ENCODE peak calls at places on chromosomes 4 and X, in six cellular contexts. J is Calu3; G is HCT116; H is CD8-positive, alpha-beta T cell; D is upper lobe of left lung; W is fibroblast of villous mesenchyme. Y is an unnamed sample.

GRCh38 chr4:53010320-53010719 is 148.2 kb downstream of the RASL11B start:
- DNase-seq in W (peak), H (no peak), J (no peak), G (no peak), D (no peak), Y (no peak)

GRCh38 chr4:98571161-98571786 is 87.1 kb downstream of the TSPAN5 start:
- DNase-seq in H (no peak), D (no peak), W (no peak), G (no peak), J (no peak), Y (no peak)

GRCh38 chr4:8762356-8762755 is 109.3 kb downstream of the HMX1 start:
- DNase-seq in H (no peak), D (no peak), W (no peak), J (no peak), G (no peak), Y (peak)

GRCh38 chrX:27675493-27675892 is 85.3 kb downstream of the DCAF8L2 start:
- DNase-seq in W (no peak), D (no peak), H (no peak), J (no peak), G (no peak), Y (no peak)

GRCh38 chrX:63511361-63511760 is 160.2 kb upstream of the SPIN4 start:
- DNase-seq in W (no peak), G (no peak), D (no peak), J (no peak), H (no peak), Y (no peak)

GRCh38 chr4:19927381-19927780 is 324.3 kb upstream of the SLIT2 start:
- DNase-seq in J (no peak), D (no peak), W (peak), H (no peak), G (no peak), Y (no peak)

GRCh38 chrX:17878028-17878670 is 17.1 kb upstream of the RAI2 start:
- DNase-seq in W (no peak), H (no peak), J (no peak), D (no peak), G (no peak), Y (no peak)

GRCh38 chrX:129600981-129601424 is 53.8 kb downstream of the APLN start:
- DNase-seq in W (peak), J (no peak), D (no peak), G (no peak), H (no peak), Y (no peak)

GRCh38 chr4:60450054-60450453 is 750.1 kb upstream of the ADGRL3 start:
- DNase-seq in D (no peak), J (no peak), W (no peak), H (no peak), G (no peak), Y (no peak)

GRCh38 chr4:168409089-168409801 is 71.0 kb downstream of the DDX60L start:
- DNase-seq in G (no peak), H (no peak), D (no peak), W (peak), J (no peak), Y (no peak)

GRCh38 chr4:7942019-7942556 is 2.4 kb upstream of the AFAP1 start:
- DNase-seq in J (no peak), W (no peak), H (no peak), G (no peak), D (no peak), Y (no peak)

GRCh38 chr4:138952405-138952804 is 63.2 kb upstream of the NOCT start:
- DNase-seq in G (no peak), H (no peak), D (no peak), J (peak), W (no peak), Y (no peak)

GRCh38 chr4:173332021-173332487 is 2.1 kb downstream of the HMGB2 start:
- DNase-seq in W (peak), J (no peak), H (no peak), D (no peak), G (no peak), Y (no peak)

GRCh38 chrX:27085346-27085745 is 377.8 kb downstream of the PPP4R3C start:
- DNase-seq in G (no peak), D (no peak), W (no peak), H (no peak), J (no peak), Y (no peak)

GRCh38 chrX:54359408-54359807 is 1.6 kb upstream of the WNK3 start:
- DNase-seq in G (no peak), J (no peak), H (no peak), W (no peak), D (no peak), Y (no peak)

GRCh38 chrX:34764842-34765241 is 107.8 kb upstream of the TMEM47 start:
- DNase-seq in J (no peak), D (no peak), H (no peak), G (no peak), W (no peak), Y (no peak)

GRCh38 chr4:7622371-7622770 is 187.6 kb upstream of the PSAPL1 start:
- DNase-seq in W (no peak), G (no peak), J (no peak), H (no peak), D (no peak), Y (no peak)

GRCh38 chrX:31981546-31982062 is 909.8 kb upstream of the FTHL17 start:
- DNase-seq in W (no peak), J (no peak), H (no peak), D (no peak), G (no peak), Y (no peak)

GRCh38 chr4:143506031-143506430 is 7.5 kb upstream of the SMARCA5 start:
- DNase-seq in W (no peak), J (no peak), H (no peak), D (no peak), G (no peak), Y (no peak)

GRCh38 chr4:158845166-158846041 is 76.6 kb downstream of the FNIP2 start:
- DNase-seq in W (no peak), D (peak), H (no peak), G (no peak), J (no peak), Y (no peak)

GRCh38 chr4:119104644-119105273 is 30.9 kb upstream of the MYOZ2 start:
- DNase-seq in J (no peak), G (no peak), D (no peak), W (no peak), H (no peak), Y (no peak)

GRCh38 chr4:102791318-102791835 is 30.6 kb upstream of the MANBA start:
- DNase-seq in G (no peak), H (no peak), J (no peak), D (no peak), W (no peak), Y (no peak)

GRCh38 chr4:74932832-74933561 is at the start of gene PARM1:
- DNase-seq in G (peak), H (no peak), J (peak), D (peak), W (peak), Y (peak)

GRCh38 chr4:128812360-128812958 is 3.0 kb downstream of the JADE1 start:
- DNase-seq in J (peak), W (peak), H (peak), G (peak), D (peak), Y (peak)

GRCh38 chrX:17692709-17693346 is 44.5 kb upstream of the SCML1 start:
- DNase-seq in J (no peak), D (no peak), G (no peak), H (no peak), W (peak), Y (no peak)

GRCh38 chrX:118208476-118208875 is 91.9 kb upstream of the KLHL13 start:
- DNase-seq in H (no peak), J (no peak), G (no peak), D (no peak), W (no peak), Y (no peak)

GRCh38 chrX:110964761-110965160 is 131.2 kb upstream of the PAK3 start:
- DNase-seq in J (no peak), W (no peak), D (no peak), H (no peak), G (no peak), Y (no peak)

GRCh38 chr4:117467404-117467803 is 382.0 kb upstream of the TRAM1L1 start:
- DNase-seq in D (no peak), W (peak), H (no peak), G (no peak), J (no peak), Y (no peak)

GRCh38 chr4:105683038-105683437 is 25.5 kb downstream of the INTS12 start:
- DNase-seq in D (peak), J (peak), G (no peak), W (no peak), H (no peak), Y (no peak)

GRCh38 chrX:18377802-18378201 is 23.3 kb upstream of the SCML2 start:
- DNase-seq in J (peak), G (peak), D (no peak), H (no peak), W (peak), Y (no peak)

GRCh38 chr4:177948853-177949252 is 506.6 kb upstream of the AGA start:
- DNase-seq in J (no peak), W (no peak), H (no peak), D (no peak), G (no peak), Y (no peak)

GRCh38 chrX:151729056-151729725 is 5.4 kb upstream of the CNGA2 start:
- DNase-seq in J (no peak), W (no peak), G (no peak), D (no peak), H (no peak), Y (no peak)

GRCh38 chr4:53914313-53915016 is 149.9 kb downstream of the CHIC2 start:
- DNase-seq in H (no peak), G (no peak), W (peak), D (peak), J (peak), Y (no peak)

GRCh38 chrX:2576793-2577192 is 76.0 kb upstream of the DHRSX start:
- DNase-seq in W (no peak), J (no peak), H (no peak), G (peak), D (no peak), Y (no peak)

GRCh38 chr4:78061939-78062603 is 4.9 kb downstream of the FRAS1 start:
- DNase-seq in H (no peak), G (no peak), J (no peak), W (no peak), D (no peak), Y (no peak)

GRCh38 chrX:130174051-130174704 is 2.4 kb downstream of the RAB33A start:
- DNase-seq in J (no peak), H (no peak), W (peak), G (no peak), D (no peak), Y (no peak)

GRCh38 chr4:37440519-37440900 is 196.0 kb downstream of the NWD2 start:
- DNase-seq in J (no peak), G (no peak), D (no peak), W (no peak), H (no peak), Y (no peak)

DNA sequence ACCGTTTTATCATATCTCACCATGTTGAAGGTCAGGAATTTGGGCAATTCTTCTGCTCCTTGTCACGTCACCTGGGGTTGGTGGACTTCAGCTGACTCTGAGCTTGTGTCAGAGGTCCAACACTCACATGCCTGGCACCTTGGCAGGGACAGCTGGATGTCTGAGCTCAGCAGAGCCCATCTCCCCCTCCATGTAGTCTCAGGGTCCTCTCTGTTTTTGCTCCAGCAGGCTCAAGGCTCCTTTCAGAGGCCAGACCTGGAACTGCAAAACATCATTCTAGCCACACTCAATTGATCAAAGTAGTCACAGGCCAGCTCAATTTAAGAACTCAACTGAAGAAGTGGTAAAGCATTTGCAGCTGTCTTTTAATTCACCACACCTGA is 45.4 kb downstream of the EDNRA start:
- DNase-seq in J (no peak), G (no peak), D (no peak), H (no peak), W (no peak), Y (no peak)
- TF ChIP-seq CTCF in J (no peak), G (peak), D (no peak), H (no peak), W (peak), Y (no peak)

GRCh38 chrX:153924149-153924861 is 1.8 kb downstream of the ARHGAP4 start:
- DNase-seq in G (no peak), D (peak), W (peak), H (peak), J (no peak), Y (no peak)
- TF ChIP-seq CTCF in G (peak), D (peak), W (peak), H (peak), J (no peak), Y (no peak)

DNA sequence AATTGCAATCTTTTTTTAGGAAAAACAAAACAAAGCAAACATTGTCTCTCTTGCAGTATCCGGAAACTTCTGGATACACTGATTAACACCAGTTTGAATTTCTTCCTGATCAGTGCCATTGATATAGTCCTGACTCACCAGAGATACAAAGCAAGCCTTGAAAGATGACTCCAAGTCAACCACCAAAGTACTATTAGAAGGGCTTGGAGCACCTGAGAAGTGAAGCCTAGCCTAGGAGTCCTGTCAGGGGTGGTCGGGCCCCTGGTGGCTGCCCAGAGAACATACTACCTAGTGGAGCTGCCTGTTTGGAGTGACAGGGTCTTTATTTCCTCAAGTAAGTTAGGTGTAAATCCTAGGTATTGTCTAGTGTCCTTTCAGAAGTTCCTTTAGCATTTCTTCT is 593.2 kb downstream of the ZNF674 start:
- DNase-seq in H (no peak), G (no peak), D (no peak), W (no peak), J (peak), Y (no peak)
- TF ChIP-seq CTCF in H (no peak), G (peak), D (no peak), W (no peak), J (no peak), Y (no peak)

DNA sequence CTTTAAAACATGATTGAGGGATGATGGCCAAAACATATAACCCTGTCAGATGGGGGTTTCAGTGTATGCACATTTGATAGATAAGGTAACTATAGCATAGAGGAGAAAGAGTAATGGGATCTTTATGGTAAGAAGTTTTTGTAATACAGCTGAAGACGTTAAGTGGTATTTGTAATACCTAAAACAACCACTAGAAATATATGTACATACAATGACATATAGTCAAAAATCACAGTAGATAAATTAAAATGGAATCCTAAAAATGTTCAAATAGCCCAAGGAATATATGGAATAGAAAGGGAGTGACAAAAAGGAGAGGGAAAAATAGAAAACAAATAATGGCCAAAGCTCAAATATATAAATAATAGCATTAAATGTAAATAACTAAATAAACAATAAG is 371.3 kb upstream of the FSTL5 start:
- DNase-seq in J (no peak), G (no peak), D (no peak), W (no peak), H (no peak), Y (no peak)
- TF ChIP-seq CTCF in J (no peak), G (peak), D (no peak), W (no peak), H (no peak), Y (peak)

GRCh38 chr4:184282251-184282713 is 64.6 kb upstream of the ENPP6 start:
- DNase-seq in H (peak), W (no peak), G (no peak), D (peak), J (peak), Y (no peak)
- TF ChIP-seq CTCF in H (peak), W (no peak), G (no peak), D (peak), J (no peak), Y (no peak)

GRCh38 chr4:73185903-73186302 is 72.7 kb downstream of the ANKRD17 start:
- DNase-seq in G (no peak), W (no peak), H (no peak), D (no peak), J (no peak), Y (no peak)
- TF ChIP-seq CTCF in G (no peak), W (no peak), H (no peak), D (no peak), J (no peak), Y (no peak)

GRCh38 chrX:36683507-36683906 is 324.7 kb upstream of the FAM47C start:
- DNase-seq in J (no peak), G (no peak), D (no peak), W (no peak), H (no peak), Y (no peak)

DNA sequence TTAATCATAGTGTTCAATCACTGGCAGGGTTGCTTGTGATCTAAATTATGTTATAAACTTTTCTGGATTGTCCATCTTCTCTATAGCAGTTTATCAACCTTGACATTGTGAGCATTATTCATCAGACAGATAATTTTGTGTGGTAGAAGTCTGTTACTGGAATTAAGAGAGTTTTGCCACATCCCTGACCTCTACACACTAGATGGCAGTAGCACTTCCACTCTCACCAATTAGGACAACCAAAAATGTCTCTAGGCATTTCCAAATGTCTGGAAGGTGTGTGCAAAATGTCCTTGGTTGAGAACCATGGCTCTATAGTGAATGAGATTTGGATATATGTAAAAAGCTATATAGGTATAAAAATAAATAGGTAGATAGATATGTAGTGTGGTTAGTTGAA is 324.1 kb upstream of the FAM47C start:
- DNase-seq in H (no peak), W (no peak), J (no peak), D (no peak), G (no peak), Y (no peak)
- TF ChIP-seq CTCF in H (no peak), W (no peak), J (no peak), D (no peak), G (no peak), Y (no peak)

GRCh38 chrX:47628980-47629379 is 750 bp downstream of the CFP start:
- DNase-seq in D (no peak), H (no peak), J (no peak), G (no peak), W (no peak), Y (no peak)
- TF ChIP-seq CTCF in D (no peak), H (no peak), J (no peak), G (peak), W (peak), Y (no peak)

GRCh38 chr4:15568814-15569213 is 86.3 kb downstream of the FBXL5 start:
- DNase-seq in W (no peak), H (no peak), J (no peak), G (no peak), D (no peak), Y (no peak)
- TF ChIP-seq CTCF in W (no peak), H (no peak), J (no peak), G (no peak), D (no peak), Y (no peak)

DNA sequence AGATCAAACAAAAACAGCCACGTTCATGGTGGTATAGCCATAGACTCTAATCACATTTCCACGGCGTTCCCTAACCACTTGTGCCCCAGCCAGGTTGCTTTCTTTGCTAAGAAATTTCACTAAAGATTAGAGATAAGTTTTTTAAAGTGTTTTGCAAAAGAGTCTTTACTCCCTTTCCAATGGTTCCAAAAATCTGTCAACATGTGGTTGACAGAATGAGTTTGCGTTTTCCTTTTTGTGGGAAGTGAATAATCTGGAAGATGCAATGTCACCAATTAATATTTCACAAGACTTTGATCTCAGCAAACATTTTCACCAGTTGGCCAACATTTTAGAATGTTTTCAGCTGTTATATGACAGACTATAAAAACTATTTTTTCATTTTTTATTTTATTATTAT is 35.3 kb downstream of the CXCL1 start:
- DNase-seq in H (no peak), W (peak), D (no peak), G (no peak), J (no peak), Y (no peak)
- TF ChIP-seq CTCF in H (no peak), W (no peak), D (no peak), G (no peak), J (no peak), Y (no peak)